ENCODE peak calls at places on chromosomes 1 and 21, in five cellular contexts. One of them, this sample, is unnamed.

GRCh38 chr1:241627453-241628329 is 12.5 kb downstream of the CHML start:
- DNase-seq in AG04450: peak; percentile 46
- DNase-seq in psoas muscle: no peak
- DNase-seq in epithelial cell of esophagus: peak; percentile 88
- DNase-seq in Panc1: no peak
- DNase-seq in this sample: no peak

GRCh38 chr1:211323156-211324063 is 3.2 kb upstream of the TRAF5 start:
- DNase-seq in AG04450: no peak
- DNase-seq in psoas muscle: no peak
- DNase-seq in epithelial cell of esophagus: peak; percentile 75
- DNase-seq in Panc1: peak; percentile 60
- DNase-seq in this sample: no peak

GRCh38 chr1:25253911-25254310 is 6.7 kb upstream of the RSRP1 start:
- DNase-seq in AG04450: no peak
- DNase-seq in psoas muscle: no peak
- DNase-seq in epithelial cell of esophagus: peak; percentile 37
- DNase-seq in Panc1: peak; percentile 71
- DNase-seq in this sample: no peak

GRCh38 chr1:67791261-67791660 is 42.0 kb downstream of the GNG12 start:
- DNase-seq in AG04450: no peak
- DNase-seq in psoas muscle: no peak
- DNase-seq in epithelial cell of esophagus: peak; percentile 47
- DNase-seq in Panc1: no peak
- DNase-seq in this sample: no peak

GRCh38 chr1:230636575-230637163 is 5.6 kb upstream of the COG2 start:
- DNase-seq in AG04450: no peak
- DNase-seq in psoas muscle: no peak
- DNase-seq in epithelial cell of esophagus: no peak
- DNase-seq in Panc1: no peak
- DNase-seq in this sample: no peak

GRCh38 chr1:36397083-36397377 is 678 bp downstream of the LSM10 start:
- DNase-seq in AG04450: no peak
- DNase-seq in psoas muscle: no peak
- DNase-seq in epithelial cell of esophagus: no peak
- DNase-seq in Panc1: no peak
- DNase-seq in this sample: no peak

GRCh38 chr1:1127551-1128451 is 11.9 kb upstream of the C1orf159 start:
- DNase-seq in AG04450: no peak
- DNase-seq in psoas muscle: peak; percentile 50
- DNase-seq in epithelial cell of esophagus: no peak
- DNase-seq in Panc1: no peak
- DNase-seq in this sample: no peak

GRCh38 chr1:21604208-21604957 is 64.8 kb downstream of the RAP1GAP start:
- DNase-seq in AG04450: no peak
- DNase-seq in psoas muscle: no peak
- DNase-seq in epithelial cell of esophagus: no peak
- DNase-seq in Panc1: no peak
- DNase-seq in this sample: no peak

GRCh38 chr1:186512698-186513457 is 52.0 kb upstream of the PDC start:
- DNase-seq in AG04450: no peak
- DNase-seq in psoas muscle: no peak
- DNase-seq in epithelial cell of esophagus: no peak
- DNase-seq in Panc1: no peak
- DNase-seq in this sample: no peak

GRCh38 chr1:155063550-155064108 is at the start of gene EFNA4:
- DNase-seq in AG04450: peak; percentile 36
- DNase-seq in psoas muscle: peak; percentile 86
- DNase-seq in epithelial cell of esophagus: peak; percentile 94
- DNase-seq in Panc1: no peak
- DNase-seq in this sample: peak; percentile 95

GRCh38 chr1:231301990-231302389 is 35.7 kb downstream of the EXOC8 start:
- DNase-seq in AG04450: no peak
- DNase-seq in psoas muscle: no peak
- DNase-seq in epithelial cell of esophagus: no peak
- DNase-seq in Panc1: no peak
- DNase-seq in this sample: no peak

GRCh38 chr21:36188081-36188681 is 31.6 kb downstream of the DOP1B start:
- DNase-seq in AG04450: no peak
- DNase-seq in psoas muscle: peak; percentile 87
- DNase-seq in epithelial cell of esophagus: peak; percentile 68
- DNase-seq in Panc1: no peak
- DNase-seq in this sample: peak; percentile 40

GRCh38 chr1:8905582-8906191 is 27.2 kb upstream of the ENO1 start:
- DNase-seq in AG04450: no peak
- DNase-seq in psoas muscle: no peak
- DNase-seq in epithelial cell of esophagus: peak; percentile 53
- DNase-seq in Panc1: no peak
- DNase-seq in this sample: no peak

GRCh38 chr21:31034378-31034777 is 3.9 kb downstream of the KRTAP19-8 start:
- DNase-seq in AG04450: no peak
- DNase-seq in psoas muscle: no peak
- DNase-seq in epithelial cell of esophagus: peak; percentile 21
- DNase-seq in Panc1: no peak
- DNase-seq in this sample: no peak

GRCh38 chr21:45304945-45305344 is 17.2 kb upstream of the POFUT2 start:
- DNase-seq in AG04450: no peak
- DNase-seq in psoas muscle: peak; percentile 20
- DNase-seq in epithelial cell of esophagus: no peak
- DNase-seq in Panc1: no peak
- DNase-seq in this sample: no peak

GRCh38 chr1:100074604-100075395 is 57.9 kb downstream of the SASS6 start:
- DNase-seq in AG04450: no peak
- DNase-seq in psoas muscle: no peak
- DNase-seq in epithelial cell of esophagus: no peak
- DNase-seq in Panc1: no peak
- DNase-seq in this sample: no peak

GRCh38 chr1:109197163-109198042 is 16.3 kb upstream of the SARS1 start:
- DNase-seq in AG04450: peak; percentile 96
- DNase-seq in psoas muscle: no peak
- DNase-seq in epithelial cell of esophagus: peak; percentile 99
- DNase-seq in Panc1: peak; percentile 43
- DNase-seq in this sample: no peak

GRCh38 chr1:11784993-11785769 is 20.6 kb downstream of the MTHFR start:
- DNase-seq in AG04450: no peak
- DNase-seq in psoas muscle: peak; percentile 88
- DNase-seq in epithelial cell of esophagus: peak; percentile 49
- DNase-seq in Panc1: no peak
- DNase-seq in this sample: peak; percentile 93

GRCh38 chr1:175367039-175367758 is 174.6 kb upstream of the KIAA0040 start:
- DNase-seq in AG04450: no peak
- DNase-seq in psoas muscle: no peak
- DNase-seq in epithelial cell of esophagus: peak; percentile 21
- DNase-seq in Panc1: no peak
- DNase-seq in this sample: no peak

GRCh38 chr21:24705201-24705600 is 902.1 kb downstream of the MRPL39 start:
- DNase-seq in AG04450: no peak
- DNase-seq in psoas muscle: no peak
- DNase-seq in epithelial cell of esophagus: no peak
- DNase-seq in Panc1: no peak
- DNase-seq in this sample: no peak

GRCh38 chr1:153617677-153618076 is 1.6 kb upstream of the S100A14 start:
- DNase-seq in AG04450: no peak
- DNase-seq in psoas muscle: peak; percentile 95
- DNase-seq in epithelial cell of esophagus: peak; percentile 86
- DNase-seq in Panc1: no peak
- DNase-seq in this sample: peak; percentile 95
- TF ChIP-seq CTCF in AG04450: peak; percentile 61
- TF ChIP-seq CTCF in psoas muscle: peak; percentile 55
- TF ChIP-seq CTCF in epithelial cell of esophagus: peak; percentile 86
- TF ChIP-seq CTCF in Panc1: peak; percentile 56
- TF ChIP-seq CTCF in this sample: peak; percentile 84

GRCh38 chr1:23370270-23370743 is 671 bp upstream of the ZNF436 start:
- DNase-seq in AG04450: no peak
- DNase-seq in psoas muscle: no peak
- DNase-seq in epithelial cell of esophagus: no peak
- DNase-seq in Panc1: no peak
- DNase-seq in this sample: no peak
- H3K4me3 ChIP-seq in AG04450: peak overlapping the region; percentile 99
- H3K4me3 ChIP-seq in psoas muscle: peak overlapping the region; percentile 89
- H3K4me3 ChIP-seq in epithelial cell of esophagus: peak overlapping the region; percentile 67
- H3K4me3 ChIP-seq in Panc1: peak overlapping the region; percentile 92
- H3K4me3 ChIP-seq in this sample: peak overlapping the region; percentile 92

GRCh38 chr1:97056386-97056785 is 334.8 kb downstream of the PTBP2 start:
- DNase-seq in AG04450: no peak
- DNase-seq in psoas muscle: no peak
- DNase-seq in epithelial cell of esophagus: no peak
- DNase-seq in Panc1: no peak
- DNase-seq in this sample: no peak
- TF ChIP-seq CTCF in AG04450: no peak
- TF ChIP-seq CTCF in psoas muscle: no peak
- TF ChIP-seq CTCF in epithelial cell of esophagus: no peak
- TF ChIP-seq CTCF in Panc1: no peak
- TF ChIP-seq CTCF in this sample: no peak

GRCh38 chr21:15062566-15062965 is 2.2 kb downstream of the NRIP1 start:
- DNase-seq in AG04450: no peak
- DNase-seq in psoas muscle: no peak
- DNase-seq in epithelial cell of esophagus: peak; percentile 32
- DNase-seq in Panc1: no peak
- DNase-seq in this sample: no peak
- H3K4me3 ChIP-seq in AG04450: peak overlapping the region; percentile 81
- H3K4me3 ChIP-seq in psoas muscle: peak overlapping the region; percentile 83
- H3K4me3 ChIP-seq in epithelial cell of esophagus: peak overlapping the region; percentile 81
- H3K4me3 ChIP-seq in Panc1: peak overlapping the region; percentile 62
- H3K4me3 ChIP-seq in this sample: peak overlapping the region; percentile 73

GRCh38 chr21:29297483-29298347 is 1.0 kb upstream of the BACH1 start:
- DNase-seq in AG04450: no peak
- DNase-seq in psoas muscle: no peak
- DNase-seq in epithelial cell of esophagus: no peak
- DNase-seq in Panc1: no peak
- DNase-seq in this sample: no peak

GRCh38 chr21:29299046-29299905 is 554 bp downstream of the BACH1 start:
- DNase-seq in AG04450: no peak
- DNase-seq in psoas muscle: peak; percentile 85
- DNase-seq in epithelial cell of esophagus: peak; percentile 54
- DNase-seq in Panc1: no peak
- DNase-seq in this sample: peak; percentile 93

GRCh38 chr21:29299906-29300546 is 1.3 kb downstream of the BACH1 start:
- DNase-seq in AG04450: peak; percentile 94
- DNase-seq in psoas muscle: peak; percentile 67
- DNase-seq in epithelial cell of esophagus: peak; percentile 98
- DNase-seq in Panc1: peak; percentile 10
- DNase-seq in this sample: peak; percentile 86

GRCh38 chr21:29296452-29296851 is 2.3 kb upstream of the BACH1 start:
- DNase-seq in AG04450: no peak
- DNase-seq in psoas muscle: no peak
- DNase-seq in epithelial cell of esophagus: no peak
- DNase-seq in Panc1: no peak
- DNase-seq in this sample: no peak

DNA sequence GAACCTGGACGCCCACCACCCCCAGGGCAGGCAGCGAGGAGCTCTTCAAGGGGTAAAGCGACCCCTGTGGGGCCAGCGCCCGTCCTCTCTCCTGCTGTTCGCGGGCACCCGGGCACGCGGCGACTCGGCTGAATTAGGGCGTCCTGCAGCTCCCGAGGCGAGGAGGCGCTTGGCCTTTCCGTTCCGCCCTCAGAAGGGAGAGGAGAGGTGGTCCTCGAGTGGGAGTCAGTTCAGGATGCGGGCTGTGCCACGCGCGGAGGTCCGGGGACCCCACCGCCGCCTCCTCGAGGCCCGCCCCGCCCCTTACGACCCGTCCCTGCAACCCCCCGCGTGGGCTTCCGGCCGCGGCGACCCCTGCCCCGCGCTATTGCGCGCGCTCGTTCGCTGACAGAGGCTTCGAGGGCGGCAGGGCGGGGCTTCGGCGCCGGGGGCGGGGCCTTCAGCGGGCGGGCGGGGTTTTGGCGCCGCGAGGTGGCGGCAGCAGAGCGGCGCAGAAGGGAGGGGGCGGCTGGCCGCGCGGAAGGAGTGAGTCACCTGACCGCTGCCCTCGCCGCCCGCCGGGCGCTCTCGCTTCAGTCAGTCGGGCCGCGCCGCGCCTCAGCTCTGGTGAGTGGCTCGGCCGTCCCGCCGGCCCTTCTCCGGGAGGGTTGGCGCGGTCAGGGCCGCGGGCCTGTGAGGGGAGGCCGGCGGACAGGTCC is at the start of gene BACH1:
- DNase-seq in AG04450: peak; percentile 84
- DNase-seq in psoas muscle: peak; percentile 95
- DNase-seq in epithelial cell of esophagus: peak; percentile 93
- DNase-seq in Panc1: peak; percentile 27
- DNase-seq in this sample: peak; percentile 98
- TF ChIP-seq CTCF in AG04450: peak; percentile 24
- TF ChIP-seq CTCF in psoas muscle: peak; percentile 18
- TF ChIP-seq CTCF in epithelial cell of esophagus: peak; percentile 28
- TF ChIP-seq CTCF in Panc1: peak; percentile 56
- TF ChIP-seq CTCF in this sample: peak; percentile 80

GRCh38 chr1:45412899-45413298 is 72.7 kb upstream of the MUTYH start:
- DNase-seq in AG04450: no peak
- DNase-seq in psoas muscle: no peak
- DNase-seq in epithelial cell of esophagus: no peak
- DNase-seq in Panc1: no peak
- DNase-seq in this sample: no peak
- H3K4me3 ChIP-seq in AG04450: no peak overlapping the region
- H3K4me3 ChIP-seq in psoas muscle: no peak overlapping the region
- H3K4me3 ChIP-seq in epithelial cell of esophagus: no peak overlapping the region
- H3K4me3 ChIP-seq in Panc1: no peak overlapping the region
- H3K4me3 ChIP-seq in this sample: no peak overlapping the region